ENCODE peak calls at places on chromosome 17, in five cellular contexts. F, V, R, H and M are unnamed samples.

GRCh38 chr17:55348749-55349354 is 72.8 kb downstream of the MMD start:
- DNase-seq in F (no peak), V (no peak), R (no peak), H (peak), M (peak)

GRCh38 chr17:55037828-55038227 is 69.3 kb downstream of the STXBP4 start:
- DNase-seq in F (no peak), V (no peak), R (no peak), H (no peak), M (no peak)

GRCh38 chr17:68794636-68795503 is 160.3 kb downstream of the ABCA8 start:
- DNase-seq in F (no peak), V (no peak), R (no peak), H (peak), M (no peak)

GRCh38 chr17:63946440-63947363 is 14.6 kb upstream of the CD79B start:
- DNase-seq in F (no peak), V (no peak), R (no peak), H (peak), M (peak)

GRCh38 chr17:57281887-57282653 is 25.7 kb downstream of the MSI2 start:
- DNase-seq in F (no peak), V (no peak), R (no peak), H (no peak), M (no peak)

GRCh38 chr17:1627987-1628855 is at the start of gene SLC43A2:
- DNase-seq in F (peak), V (peak), R (no peak), H (peak), M (peak)

GRCh38 chr17:46802831-46803230 is 15.7 kb downstream of the WNT3 start:
- DNase-seq in F (no peak), V (no peak), R (no peak), H (no peak), M (no peak)

GRCh38 chr17:35555695-35556094 is 4.9 kb downstream of the SLFN14 start:
- DNase-seq in F (no peak), V (no peak), R (no peak), H (no peak), M (peak)

GRCh38 chr17:68455756-68456528 is 1.4 kb downstream of the WIPI1 start:
- DNase-seq in F (peak), V (no peak), R (no peak), H (no peak), M (peak)

GRCh38 chr17:75131278-75132017 is at the start of gene NT5C:
- DNase-seq in F (peak), V (peak), R (peak), H (peak), M (peak)

GRCh38 chr17:2054262-2054739 is 602 bp upstream of the HIC1 start:
- DNase-seq in F (no peak), V (no peak), R (no peak), H (no peak), M (no peak)

GRCh38 chr17:47279062-47279801 is 25.6 kb downstream of the ITGB3 start:
- DNase-seq in F (peak), V (no peak), R (peak), H (peak), M (no peak)

GRCh38 chr17:50588391-50589111 is 28.0 kb downstream of the CACNA1G start:
- DNase-seq in F (no peak), V (no peak), R (no peak), H (no peak), M (no peak)

GRCh38 chr17:13099906-13100305 is 82.1 kb upstream of the ELAC2 start:
- DNase-seq in F (no peak), V (no peak), R (no peak), H (no peak), M (no peak)

GRCh38 chr17:39699818-39700147 is at the start of gene ERBB2:
- DNase-seq in F (peak), V (no peak), R (no peak), H (peak), M (no peak)

GRCh38 chr17:51045616-51046526 is 74.8 kb downstream of the SPAG9 start:
- DNase-seq in F (no peak), V (no peak), R (no peak), H (no peak), M (no peak)

GRCh38 chr17:4127555-4127954 is 15.3 kb downstream of the ZZEF1 start:
- DNase-seq in F (no peak), V (no peak), R (no peak), H (no peak), M (no peak)

GRCh38 chr17:4023220-4023619 is 59.0 kb upstream of the ATP2A3 start:
- DNase-seq in F (no peak), V (no peak), R (no peak), H (no peak), M (no peak)

GRCh38 chr17:35315283-35315682 is 58.1 kb downstream of the SLFN11 start:
- DNase-seq in F (no peak), V (no peak), R (no peak), H (peak), M (peak)

GRCh38 chr17:68061512-68062313 is 26.2 kb downstream of the KPNA2 start:
- DNase-seq in F (no peak), V (no peak), R (peak), H (no peak), M (no peak)

GRCh38 chr17:73419896-73420295 is 108.1 kb upstream of the CDC42EP4 start:
- DNase-seq in F (no peak), V (no peak), R (no peak), H (no peak), M (no peak)

GRCh38 chr17:74566132-74566753 is 1.1 kb downstream of the CD300H start:
- DNase-seq in F (no peak), V (no peak), R (no peak), H (no peak), M (peak)

GRCh38 chr17:61291457-61292311 is 108.0 kb upstream of the TBX2 start:
- DNase-seq in F (no peak), V (no peak), R (no peak), H (no peak), M (no peak)

DNA sequence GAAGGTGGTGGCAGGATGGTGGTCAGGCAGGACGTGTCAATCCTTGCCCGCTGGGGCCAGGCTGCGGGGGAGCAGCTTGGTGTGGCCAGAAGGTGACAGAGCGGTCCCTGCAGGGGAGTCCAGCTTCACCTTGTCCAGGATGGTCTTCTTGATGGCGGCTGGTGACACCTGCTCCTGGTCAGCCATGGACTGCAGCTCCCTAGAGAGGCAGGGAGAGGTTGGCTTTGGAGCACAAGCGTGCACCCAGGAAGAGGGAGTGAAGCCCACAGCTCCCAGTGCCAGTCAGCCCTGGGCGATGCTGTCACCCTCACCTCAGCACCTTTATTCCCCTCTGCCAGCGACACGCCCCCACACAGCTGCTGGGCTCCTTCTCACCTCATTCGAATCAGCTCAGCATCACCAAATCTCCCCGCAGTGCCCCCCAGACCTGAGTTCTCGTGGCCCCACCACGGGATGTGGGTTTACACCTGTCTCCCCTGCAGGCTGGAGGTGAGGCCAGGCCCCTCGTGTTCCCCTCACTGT is 3.9 kb downstream of the PYCR1 start:
- DNase-seq in F (no peak), V (peak), R (no peak), H (no peak), M (no peak)
- TF ChIP-seq POLR2A in F (no peak), V (no peak), R (no peak), H (no peak), M (no peak)

GRCh38 chr17:41966453-41967140 is at the start of gene CNP:
- DNase-seq in F (peak), V (peak), R (peak), H (peak), M (peak)
- TF ChIP-seq POLR2A in F (no peak), V (peak), R (no peak), H (no peak), M (peak)

GRCh38 chr17:7479389-7480192 is at the start of gene ZBTB4:
- DNase-seq in F (no peak), V (no peak), R (no peak), H (peak), M (peak)

GRCh38 chr17:7477392-7478275 is 1.8 kb downstream of the ZBTB4 start:
- DNase-seq in F (peak), V (no peak), R (no peak), H (peak), M (peak)

GRCh38 chr17:7478276-7479138 is 924 bp downstream of the ZBTB4 start:
- DNase-seq in F (no peak), V (no peak), R (no peak), H (peak), M (peak)

GRCh38 chr17:7476951-7477350 is 2.5 kb downstream of the ZBTB4 start:
- DNase-seq in F (no peak), V (no peak), R (no peak), H (no peak), M (no peak)

DNA sequence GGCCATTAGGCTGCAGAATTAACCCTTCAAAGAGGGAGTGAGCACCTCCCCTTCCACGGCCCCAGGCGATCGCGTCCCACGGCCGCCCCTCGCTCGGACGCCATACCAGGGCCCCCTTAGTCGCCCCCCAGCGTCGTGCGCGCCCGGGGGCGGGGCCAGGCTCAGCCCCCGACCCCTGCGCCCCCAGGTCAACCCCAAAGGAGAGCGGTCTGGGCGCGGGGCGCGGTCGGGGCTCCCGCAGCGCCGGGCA is 367 bp downstream of the ZBTB4 start:
- DNase-seq in F (no peak), V (no peak), R (no peak), H (no peak), M (no peak)
- TF ChIP-seq POLR2A in F (no peak), V (no peak), R (no peak), H (no peak), M (no peak)

DNA sequence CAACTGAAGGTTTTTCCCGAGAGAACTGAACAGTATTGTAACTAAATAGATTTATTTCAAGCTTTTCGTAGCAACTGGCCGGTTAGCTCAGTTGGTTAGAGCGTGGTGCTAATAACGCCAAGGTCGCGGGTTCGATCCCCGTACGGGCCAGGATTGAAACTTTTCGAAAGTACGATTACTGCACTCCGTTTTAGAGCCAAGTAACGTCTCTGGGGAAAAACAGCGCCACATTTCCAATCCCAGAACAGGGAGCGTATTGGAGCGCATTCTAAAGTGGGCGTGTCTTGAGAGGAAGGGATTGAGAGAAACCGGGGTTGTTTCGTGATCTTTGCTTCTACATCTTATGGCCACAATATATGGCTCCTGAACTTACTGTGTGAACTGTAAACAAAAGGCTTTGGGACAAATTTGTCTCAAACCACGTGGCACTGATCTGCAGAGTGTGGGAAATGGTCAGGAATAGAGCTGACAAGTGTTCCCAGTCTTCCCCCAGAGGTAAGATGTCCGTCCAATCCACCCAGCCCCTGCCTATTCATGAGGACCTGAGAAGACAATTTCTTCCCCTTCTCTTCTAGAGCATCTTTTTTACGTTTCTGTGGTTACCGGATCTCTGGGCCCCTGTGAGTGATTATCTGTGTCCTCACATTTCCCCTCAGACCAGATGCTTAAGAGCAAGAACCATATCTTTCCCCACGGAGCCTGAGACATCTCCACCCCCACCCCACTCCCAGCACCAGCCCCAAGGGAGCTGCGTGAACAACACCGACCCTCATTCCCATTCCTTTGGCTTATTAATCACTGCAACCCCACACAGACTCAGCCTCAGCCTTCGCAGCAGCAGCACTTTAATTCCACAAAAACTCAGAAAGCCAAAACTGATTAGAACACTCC is 2.2 kb downstream of the BORCS6 start:
- DNase-seq in F (peak), V (peak), R (peak), H (peak), M (peak)
- TF ChIP-seq POLR2A in F (peak), V (no peak), R (no peak), H (no peak), M (peak)

GRCh38 chr17:76502326-76503211 is 1.3 kb upstream of the RHBDF2 start:
- DNase-seq in F (no peak), V (no peak), R (no peak), H (no peak), M (no peak)

GRCh38 chr17:76500074-76500744 is 1.0 kb downstream of the RHBDF2 start:
- DNase-seq in F (no peak), V (no peak), R (no peak), H (no peak), M (no peak)

GRCh38 chr17:76500745-76501017 is 542 bp downstream of the RHBDF2 start:
- DNase-seq in F (no peak), V (no peak), R (no peak), H (no peak), M (no peak)

GRCh38 chr17:76501827-76502307 is 644 bp upstream of the RHBDF2 start:
- DNase-seq in F (no peak), V (no peak), R (no peak), H (no peak), M (no peak)

GRCh38 chr17:76501018-76501826 is at the start of gene RHBDF2:
- DNase-seq in F (peak), V (peak), R (peak), H (peak), M (peak)
- TF ChIP-seq POLR2A in F (no peak), V (peak), R (peak), H (peak), M (peak)

GRCh38 chr17:78379134-78379497 is 667 bp downstream of the PGS1 start:
- DNase-seq in F (no peak), V (no peak), R (no peak), H (no peak), M (no peak)

GRCh38 chr17:78377858-78378224 is 608 bp upstream of the PGS1 start:
- DNase-seq in F (no peak), V (no peak), R (no peak), H (no peak), M (peak)

GRCh38 chr17:78380370-78380769 is 1.9 kb downstream of the PGS1 start:
- DNase-seq in F (no peak), V (no peak), R (no peak), H (no peak), M (no peak)

GRCh38 chr17:78376161-78376560 is 2.3 kb upstream of the PGS1 start:
- DNase-seq in F (no peak), V (no peak), R (no peak), H (no peak), M (no peak)

GRCh38 chr17:78378225-78379133 is at the start of gene PGS1:
- DNase-seq in F (peak), V (peak), R (peak), H (peak), M (peak)
- TF ChIP-seq POLR2A in F (peak), V (peak), R (peak), H (no peak), M (peak)

GRCh38 chr17:29615492-29616299 is 7.0 kb downstream of the CORO6 start:
- DNase-seq in F (peak), V (peak), R (peak), H (peak), M (peak)

GRCh38 chr17:29617125-29617480 is 5.6 kb downstream of the CORO6 start:
- DNase-seq in F (peak), V (peak), R (peak), H (peak), M (peak)

GRCh38 chr17:29617481-29618271 is 5.0 kb downstream of the CORO6 start:
- DNase-seq in F (peak), V (peak), R (peak), H (peak), M (peak)

GRCh38 chr17:29615048-29615385 is 7.7 kb downstream of the CORO6 start:
- DNase-seq in F (no peak), V (no peak), R (no peak), H (no peak), M (peak)

DNA sequence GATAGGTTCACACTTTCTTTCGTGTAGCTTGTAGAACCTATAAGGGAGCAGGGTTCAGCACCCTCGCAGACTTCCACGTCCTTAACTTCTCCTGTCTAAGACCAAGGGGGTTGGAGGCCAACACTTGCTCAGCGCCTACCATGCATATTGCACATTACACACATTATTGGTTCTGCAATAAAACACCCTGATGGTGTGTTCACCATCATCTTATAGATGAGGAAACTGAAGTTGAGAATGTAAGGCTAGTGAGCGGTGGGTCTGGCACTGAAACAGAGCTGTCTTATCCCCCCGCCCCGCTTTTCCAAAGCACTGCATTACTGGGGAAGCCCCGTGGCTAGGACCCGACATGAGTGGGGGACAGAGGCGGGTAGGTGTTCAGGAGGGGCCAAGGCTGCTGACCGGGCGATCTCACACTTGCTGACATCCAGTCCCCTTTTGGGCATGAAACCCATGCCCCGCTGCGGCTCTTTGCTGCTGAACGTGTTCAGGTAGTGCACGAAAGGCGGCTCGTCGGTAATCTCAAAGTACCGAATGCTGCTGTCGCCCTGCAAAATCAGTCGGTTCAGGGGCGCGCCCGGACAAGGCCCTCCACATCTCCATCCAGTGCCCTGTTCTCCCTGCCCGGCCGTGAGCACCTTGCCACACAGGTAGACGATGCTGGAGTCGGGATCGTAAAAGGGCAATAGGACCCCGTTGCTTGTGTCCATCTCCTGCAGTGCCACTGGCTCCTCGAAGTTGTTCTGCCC is 6.2 kb downstream of the CORO6 start:
- DNase-seq in F (no peak), V (peak), R (no peak), H (no peak), M (peak)
- TF ChIP-seq POLR2A in F (no peak), V (no peak), R (no peak), H (no peak), M (no peak)

GRCh38 chr17:42578282-42578869 is 847 bp upstream of the PSMC3IP start:
- DNase-seq in F (peak), V (peak), R (peak), H (peak), M (peak)
- TF ChIP-seq POLR2A in F (no peak), V (no peak), R (no peak), H (no peak), M (no peak)

DNA sequence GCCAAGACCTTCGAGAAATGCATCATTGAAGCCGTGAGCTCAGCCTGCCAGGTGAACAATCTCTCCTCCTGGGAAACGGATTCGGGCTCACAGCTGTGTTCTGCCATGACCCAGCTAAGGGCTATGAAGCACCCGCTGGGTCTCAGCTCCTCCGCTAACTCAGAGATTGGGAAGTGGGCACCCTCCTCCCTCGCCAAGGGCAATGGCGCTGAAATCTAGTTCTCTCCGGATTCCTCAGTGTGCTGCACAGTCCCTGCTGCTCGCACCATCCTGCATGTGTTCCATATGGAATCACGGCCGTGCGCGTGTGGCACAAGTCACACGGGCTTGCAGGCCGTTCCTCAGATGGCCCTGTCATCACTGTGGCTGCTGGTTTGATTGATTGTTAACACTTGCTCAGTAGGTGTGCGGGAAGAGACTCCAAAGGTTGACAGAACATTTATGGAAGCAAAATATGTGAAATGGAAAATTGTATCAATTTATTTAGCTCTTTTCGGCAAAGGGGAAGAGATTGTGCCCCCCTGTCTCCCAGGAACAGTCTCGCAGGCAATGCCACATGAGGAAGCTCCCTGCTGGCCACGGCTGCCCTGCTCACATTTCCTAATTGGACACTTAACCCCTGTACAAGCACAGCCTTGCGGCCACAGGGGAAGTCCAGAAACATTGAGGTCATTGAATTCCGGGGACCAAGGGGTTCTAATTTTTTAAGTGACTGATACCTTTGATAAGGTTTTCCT is 58.8 kb downstream of the RNF213 start:
- DNase-seq in F (no peak), V (no peak), R (peak), H (no peak), M (no peak)
- TF ChIP-seq POLR2A in F (no peak), V (no peak), R (no peak), H (no peak), M (no peak)